ENCODE peak calls at places on chromosome 16, in nine cellular contexts. Y is NCI-H1436; H is endothelial cell; X is glutamatergic neuron; N is foreskin fibroblast; I is activated CD4-positive, alpha-beta T cell treated with anti-CD3 and anti-CD28 coated beads for 48 hours; O is M059J; Z is CMK; G is dorsolateral prefrontal cortex. U is an unnamed sample.

GRCh38 chr16:28193530-28194423 is 18.0 kb downstream of the XPO6 start:
- DNase-seq in Y (no peak), H (no peak), X (no peak), N (peak), I (peak), O (peak), Z (no peak), G (no peak), U (no peak)

GRCh38 chr16:29774730-29775129 is 3.3 kb upstream of the ZG16 start:
- DNase-seq in Y (no peak), H (no peak), X (no peak), N (no peak), I (no peak), O (no peak), Z (no peak), G (no peak), U (no peak)

GRCh38 chr16:69035375-69035774 is 70.1 kb upstream of the HAS3 start:
- DNase-seq in Y (no peak), H (no peak), X (no peak), N (no peak), I (no peak), O (no peak), Z (no peak), G (no peak), U (no peak)

GRCh38 chr16:83906690-83907089 is 7.8 kb downstream of the MLYCD start:
- DNase-seq in Y (no peak), H (no peak), X (no peak), N (no peak), I (no peak), O (no peak), Z (no peak), G (no peak), U (no peak)

GRCh38 chr16:66220766-66221165 is 145.7 kb upstream of the CDH5 start:
- DNase-seq in Y (no peak), H (no peak), X (no peak), N (no peak), I (no peak), O (no peak), Z (no peak), G (no peak), U (no peak)

GRCh38 chr16:27703545-27703944 is 153.6 kb downstream of the KATNIP start:
- DNase-seq in Y (no peak), H (no peak), X (no peak), N (peak), I (no peak), O (peak), Z (no peak), G (no peak), U (no peak)

GRCh38 chr16:54125751-54126655 is 160.6 kb downstream of the IRX3 start:
- DNase-seq in Y (no peak), H (no peak), X (no peak), N (no peak), I (no peak), O (no peak), Z (no peak), G (no peak), U (no peak)

GRCh38 chr16:66551362-66551761 is 1.0 kb upstream of the CKLF start:
- DNase-seq in Y (peak), H (peak), X (peak), N (peak), I (peak), O (peak), Z (no peak), G (no peak), U (no peak)

GRCh38 chr16:2147981-2148671 is at the start of gene RAB26:
- DNase-seq in Y (peak), H (no peak), X (peak), N (peak), I (peak), O (peak), Z (no peak), G (peak), U (peak)

GRCh38 chr16:2146739-2147138 is 1.7 kb upstream of the RAB26 start:
- DNase-seq in Y (no peak), H (no peak), X (no peak), N (no peak), I (no peak), O (no peak), Z (no peak), G (no peak), U (no peak)

GRCh38 chr16:4660454-4661007 is 32.8 kb upstream of the NUDT16L1 start:
- DNase-seq in Y (no peak), H (no peak), X (no peak), N (peak), I (peak), O (peak), Z (no peak), G (peak), U (no peak)

GRCh38 chr16:16007743-16008111 is 58.3 kb downstream of the ABCC1 start:
- DNase-seq in Y (no peak), H (no peak), X (no peak), N (no peak), I (no peak), O (no peak), Z (no peak), G (no peak), U (no peak)

GRCh38 chr16:58499092-58499511 is 841 bp upstream of the NDRG4 start:
- DNase-seq in Y (no peak), H (no peak), X (no peak), N (no peak), I (no peak), O (no peak), Z (no peak), G (no peak), U (no peak)

GRCh38 chr16:84825896-84826557 is 6.2 kb downstream of the CRISPLD2 start:
- DNase-seq in Y (no peak), H (no peak), X (no peak), N (peak), I (no peak), O (peak), Z (no peak), G (no peak), U (no peak)

GRCh38 chr16:81567987-81568748 is 123.6 kb downstream of the CMIP start:
- DNase-seq in Y (no peak), H (no peak), X (no peak), N (peak), I (peak), O (peak), Z (no peak), G (no peak), U (no peak)

GRCh38 chr16:52489894-52490293 is 57.0 kb downstream of the TOX3 start:
- DNase-seq in Y (no peak), H (no peak), X (no peak), N (no peak), I (no peak), O (no peak), Z (no peak), G (no peak), U (no peak)

GRCh38 chr16:28140788-28141618 is 70.8 kb downstream of the XPO6 start:
- DNase-seq in Y (no peak), H (no peak), X (no peak), N (no peak), I (peak), O (no peak), Z (peak), G (no peak), U (no peak)

GRCh38 chr16:728131-728889 is 1.4 kb downstream of the HAGHL start:
- DNase-seq in Y (peak), H (no peak), X (peak), N (peak), I (peak), O (peak), Z (peak), G (peak), U (no peak)

GRCh38 chr16:4606354-4606753 is 8.3 kb downstream of the UBALD1 start:
- DNase-seq in Y (no peak), H (no peak), X (no peak), N (no peak), I (no peak), O (no peak), Z (no peak), G (no peak), U (peak)

GRCh38 chr16:27402964-27403600 is 1.1 kb downstream of the IL21R start:
- DNase-seq in Y (no peak), H (no peak), X (peak), N (no peak), I (peak), O (no peak), Z (no peak), G (no peak), U (no peak)

GRCh38 chr16:86978445-86979030 is 338.7 kb downstream of the C16orf95 start:
- DNase-seq in Y (no peak), H (no peak), X (peak), N (no peak), I (no peak), O (no peak), Z (no peak), G (no peak), U (no peak)

GRCh38 chr16:77416939-77417480 is 17.8 kb downstream of the ADAMTS18 start:
- DNase-seq in Y (no peak), H (no peak), X (no peak), N (no peak), I (no peak), O (no peak), Z (no peak), G (no peak), U (no peak)

GRCh38 chr16:79801550-79802090 is 201.1 kb upstream of the MAF start:
- DNase-seq in Y (no peak), H (no peak), X (no peak), N (no peak), I (no peak), O (peak), Z (no peak), G (no peak), U (no peak)

GRCh38 chr16:65249768-65250167 is 127.9 kb upstream of the CDH11 start:
- DNase-seq in Y (no peak), H (no peak), X (no peak), N (peak), I (no peak), O (peak), Z (no peak), G (peak), U (no peak)

GRCh38 chr16:17346774-17347569 is 123.8 kb downstream of the XYLT1 start:
- DNase-seq in Y (no peak), H (no peak), X (no peak), N (no peak), I (peak), O (no peak), Z (no peak), G (no peak), U (no peak)

GRCh38 chr16:70695351-70696070 is 9.7 kb upstream of the MTSS2 start:
- DNase-seq in Y (no peak), H (peak), X (no peak), N (peak), I (no peak), O (peak), Z (peak), G (no peak), U (peak)

GRCh38 chr16:3618782-3619166 is 7.4 kb upstream of the SLX4 start:
- DNase-seq in Y (no peak), H (no peak), X (no peak), N (peak), I (no peak), O (peak), Z (no peak), G (no peak), U (no peak)

GRCh38 chr16:75340715-75341500 is 89.5 kb upstream of the BCAR1 start:
- DNase-seq in Y (no peak), H (peak), X (no peak), N (peak), I (no peak), O (peak), Z (no peak), G (no peak), U (no peak)

GRCh38 chr16:84277244-84277823 is 17.3 kb upstream of the WFDC1 start:
- DNase-seq in Y (peak), H (peak), X (peak), N (peak), I (peak), O (peak), Z (peak), G (peak), U (peak)

GRCh38 chr16:12020007-12020406 is 43.5 kb downstream of the SNX29 start:
- DNase-seq in Y (no peak), H (no peak), X (no peak), N (no peak), I (no peak), O (no peak), Z (no peak), G (no peak), U (no peak)

GRCh38 chr16:46638947-46639925 is 18.1 kb upstream of the SHCBP1 start:
- DNase-seq in Y (no peak), H (no peak), X (no peak), N (peak), I (no peak), O (peak), Z (no peak), G (no peak), U (no peak)

GRCh38 chr16:1437606-1438005 is 6.7 kb downstream of the PERCC1 start:
- DNase-seq in Y (no peak), H (no peak), X (peak), N (no peak), I (no peak), O (no peak), Z (no peak), G (no peak), U (no peak)

GRCh38 chr16:56859636-56860035 is 5.4 kb upstream of the SLC12A3 start:
- DNase-seq in Y (no peak), H (no peak), X (no peak), N (no peak), I (no peak), O (no peak), Z (no peak), G (no peak), U (no peak)

GRCh38 chr16:2715519-2715918 is 4.5 kb downstream of the PRSS27 start:
- DNase-seq in Y (no peak), H (peak), X (no peak), N (peak), I (peak), O (no peak), Z (peak), G (peak), U (no peak)